ENCODE peak calls at places on chromosome 4, in six cellular contexts. B is BE2C; O is CD8-positive, alpha-beta T cell; E is fibroblast of lung; S is sigmoid colon; H is ovary. T is an unnamed sample. For H3K9me3 and H3K4me1, the result is how much of the 10 kb centered on the place peaks cover.

GRCh38 chr4:48780867-48781219 is 764 bp upstream of the FRYL start:
- DNase-seq in B (peak), O (peak), E (peak), S (peak), H (peak), T (no peak)

GRCh38 chr4:122300776-122301175 is 78.0 kb upstream of the ADAD1 start:
- DNase-seq in B (no peak), O (no peak), E (no peak), S (no peak), H (no peak), T (no peak)

GRCh38 chr4:82787342-82787741 is 11.3 kb downstream of the SCD5 start:
- DNase-seq in B (no peak), O (peak), E (peak), S (no peak), H (no peak), T (no peak)

GRCh38 chr4:35151816-35152572 is 1092.3 kb downstream of the ARAP2 start:
- DNase-seq in B (peak), O (no peak), E (no peak), S (no peak), H (no peak), T (no peak)

GRCh38 chr4:88320780-88321373 is 36.5 kb upstream of the PPM1K start:
- DNase-seq in B (no peak), O (peak), E (peak), S (no peak), H (no peak), T (no peak)

GRCh38 chr4:74039065-74039763 is 725 bp upstream of the CXCL3 start:
- DNase-seq in B (peak), O (no peak), E (peak), S (no peak), H (no peak), T (no peak)

GRCh38 chr4:70833701-70834100 is 6.0 kb downstream of the GRSF1 start:
- DNase-seq in B (no peak), O (no peak), E (peak), S (no peak), H (no peak), T (no peak)

GRCh38 chr4:82753238-82753637 is 45.4 kb downstream of the SCD5 start:
- DNase-seq in B (no peak), O (no peak), E (no peak), S (no peak), H (peak), T (peak)

GRCh38 chr4:157244348-157244747 is 23.8 kb downstream of the GRIA2 start:
- DNase-seq in B (no peak), O (no peak), E (no peak), S (no peak), H (no peak), T (no peak)

GRCh38 chr4:38106301-38106700 is 146.1 kb downstream of the PTTG2 start:
- DNase-seq in B (no peak), O (no peak), E (peak), S (no peak), H (no peak), T (no peak)

GRCh38 chr4:15799703-15800102 is 21.6 kb downstream of the CD38 start:
- DNase-seq in B (no peak), O (no peak), E (no peak), S (no peak), H (no peak), T (no peak)

GRCh38 chr4:73917081-73917501 is 47.9 kb downstream of the CXCL1 start:
- DNase-seq in B (no peak), O (no peak), E (peak), S (no peak), H (no peak), T (no peak)

GRCh38 chr4:121199742-121200561 is 35.8 kb upstream of the TNIP3 start:
- DNase-seq in B (no peak), O (no peak), E (no peak), S (no peak), H (no peak), T (no peak)

GRCh38 chr4:23890369-23891063 is 669 bp upstream of the PPARGC1A start:
- DNase-seq in B (no peak), O (no peak), E (no peak), S (no peak), H (no peak), T (no peak)

GRCh38 chr4:2798399-2799301 is 5.8 kb downstream of the SH3BP2 start:
- DNase-seq in B (peak), O (peak), E (no peak), S (peak), H (peak), T (peak)

GRCh38 chr4:41418444-41418843 is 119.5 kb upstream of the LIMCH1 start:
- DNase-seq in B (no peak), O (no peak), E (peak), S (peak), H (no peak), T (peak)

GRCh38 chr4:186934841-186935443 is 211.3 kb upstream of the FAT1 start:
- DNase-seq in B (no peak), O (no peak), E (no peak), S (no peak), H (no peak), T (no peak)

GRCh38 chr4:175033162-175033561 is 115.0 kb downstream of the ADAM29 start:
- DNase-seq in B (no peak), O (no peak), E (no peak), S (no peak), H (no peak), T (no peak)

GRCh38 chr4:122117743-122118142 is 34.4 kb upstream of the BLTP1 start:
- DNase-seq in B (no peak), O (no peak), E (peak), S (no peak), H (no peak), T (no peak)

GRCh38 chr4:123856689-123857545 is 460.3 kb downstream of the SPRY1 start:
- DNase-seq in B (no peak), O (no peak), E (peak), S (no peak), H (peak), T (no peak)

GRCh38 chr4:167000141-167000852 is 234.0 kb downstream of the SPOCK3 start:
- DNase-seq in B (no peak), O (no peak), E (peak), S (no peak), H (no peak), T (no peak)

GRCh38 chr4:126267689-126268088 is 952.9 kb downstream of the FAT4 start:
- DNase-seq in B (no peak), O (no peak), E (peak), S (no peak), H (no peak), T (no peak)

GRCh38 chr4:188121530-188121929 is 12.1 kb upstream of the TRIML2 start:
- DNase-seq in B (no peak), O (no peak), E (no peak), S (no peak), H (no peak), T (no peak)

GRCh38 chr4:23237771-23238170 is 545.0 kb downstream of the GBA3 start:
- DNase-seq in B (peak), O (no peak), E (no peak), S (no peak), H (no peak), T (peak)

GRCh38 chr4:2913168-2913567 is 50.0 kb downstream of the NOP14 start:
- DNase-seq in B (no peak), O (no peak), E (no peak), S (no peak), H (no peak), T (no peak)

GRCh38 chr4:179927473-179927872 is 2315.7 kb upstream of the TENM3 start:
- DNase-seq in B (no peak), O (no peak), E (no peak), S (no peak), H (no peak), T (no peak)

GRCh38 chr4:54941994-54942552 is 183.3 kb downstream of the KDR start:
- DNase-seq in B (no peak), O (peak), E (no peak), S (no peak), H (peak), T (peak)

GRCh38 chr4:99856166-99856565 is 38.1 kb downstream of the LAMTOR3 start:
- DNase-seq in B (no peak), O (no peak), E (peak), S (no peak), H (no peak), T (no peak)

GRCh38 chr4:74114234-74114633 is 15.2 kb upstream of the CXCL2 start:
- DNase-seq in B (no peak), O (no peak), E (peak), S (no peak), H (no peak), T (no peak)

GRCh38 chr4:142248946-142249345 is 597.2 kb downstream of the INPP4B start:
- DNase-seq in B (no peak), O (no peak), E (peak), S (no peak), H (no peak), T (no peak)

GRCh38 chr4:147828361-147828760 is 96.5 kb downstream of the ARHGAP10 start:
- DNase-seq in B (no peak), O (no peak), E (peak), S (no peak), H (no peak), T (no peak)

GRCh38 chr4:80831383-80832361 is 198.8 kb upstream of the BMP3 start:
- DNase-seq in B (no peak), O (no peak), E (peak), S (no peak), H (no peak), T (no peak)

GRCh38 chr4:155532373-155532772 is 134.3 kb upstream of the GUCY1A1 start:
- DNase-seq in B (no peak), O (no peak), E (no peak), S (no peak), H (no peak), T (no peak)

GRCh38 chr4:48047421-48047844 is 30.9 kb downstream of the NIPAL1 start:
- DNase-seq in B (no peak), O (peak), E (no peak), S (no peak), H (no peak), T (no peak)

GRCh38 chr4:103664676-103665075 is 55.1 kb downstream of the TACR3 start:
- DNase-seq in B (no peak), O (no peak), E (no peak), S (no peak), H (no peak), T (no peak)

GRCh38 chr4:109877400-109877799 is 29.5 kb downstream of the LRIT3 start:
- DNase-seq in B (no peak), O (no peak), E (no peak), S (no peak), H (no peak), T (no peak)

GRCh38 chr4:147865926-147866325 is 134.0 kb downstream of the ARHGAP10 start:
- DNase-seq in B (no peak), O (no peak), E (peak), S (no peak), H (no peak), T (no peak)

GRCh38 chr4:183255487-183255886 is 64.6 kb downstream of the CLDN22 start:
- DNase-seq in B (no peak), O (no peak), E (no peak), S (no peak), H (no peak), T (no peak)

GRCh38 chr4:138952405-138952804 is 63.2 kb upstream of the NOCT start:
- DNase-seq in B (no peak), O (no peak), E (peak), S (no peak), H (no peak), T (no peak)

GRCh38 chr4:106083065-106083464 is 187.8 kb downstream of the NPNT start:
- DNase-seq in B (no peak), O (no peak), E (no peak), S (no peak), H (no peak), T (no peak)
- H3K9me3 ChIP-seq in B (under half), O (under half), E (under half), S (under half), H (under half), T (under half)

GRCh38 chr4:184453402-184454160 is 20.8 kb downstream of the IRF2 start:
- DNase-seq in B (no peak), O (peak), E (peak), S (no peak), H (no peak), T (no peak)
- H3K4me1 ChIP-seq in B (under half), O (under half), E (under half), S (under half), H (under half), T (half or more)

GRCh38 chr4:181753189-181753588 is 490.0 kb upstream of the TENM3 start:
- DNase-seq in B (peak), O (no peak), E (no peak), S (no peak), H (no peak), T (no peak)

GRCh38 chr4:181757921-181758320 is 485.3 kb upstream of the TENM3 start:
- DNase-seq in B (no peak), O (no peak), E (no peak), S (no peak), H (no peak), T (no peak)

GRCh38 chr4:181756451-181756850 is 486.8 kb upstream of the TENM3 start:
- DNase-seq in B (no peak), O (no peak), E (no peak), S (no peak), H (no peak), T (no peak)

GRCh38 chr4:181752516-181752915 is 490.7 kb upstream of the TENM3 start:
- DNase-seq in B (no peak), O (no peak), E (no peak), S (no peak), H (no peak), T (no peak)
- H3K4me3 ChIP-seq in B (no peak), O (no peak), E (no peak), S (no peak), H (no peak), T (no peak)

GRCh38 chr4:26878729-26879415 is 18.2 kb downstream of the STIM2 start:
- DNase-seq in B (no peak), O (no peak), E (peak), S (no peak), H (no peak), T (no peak)
- H3K9me3 ChIP-seq in B (under half), O (under half), E (under half), S (under half), H (under half), T (under half)

DNA sequence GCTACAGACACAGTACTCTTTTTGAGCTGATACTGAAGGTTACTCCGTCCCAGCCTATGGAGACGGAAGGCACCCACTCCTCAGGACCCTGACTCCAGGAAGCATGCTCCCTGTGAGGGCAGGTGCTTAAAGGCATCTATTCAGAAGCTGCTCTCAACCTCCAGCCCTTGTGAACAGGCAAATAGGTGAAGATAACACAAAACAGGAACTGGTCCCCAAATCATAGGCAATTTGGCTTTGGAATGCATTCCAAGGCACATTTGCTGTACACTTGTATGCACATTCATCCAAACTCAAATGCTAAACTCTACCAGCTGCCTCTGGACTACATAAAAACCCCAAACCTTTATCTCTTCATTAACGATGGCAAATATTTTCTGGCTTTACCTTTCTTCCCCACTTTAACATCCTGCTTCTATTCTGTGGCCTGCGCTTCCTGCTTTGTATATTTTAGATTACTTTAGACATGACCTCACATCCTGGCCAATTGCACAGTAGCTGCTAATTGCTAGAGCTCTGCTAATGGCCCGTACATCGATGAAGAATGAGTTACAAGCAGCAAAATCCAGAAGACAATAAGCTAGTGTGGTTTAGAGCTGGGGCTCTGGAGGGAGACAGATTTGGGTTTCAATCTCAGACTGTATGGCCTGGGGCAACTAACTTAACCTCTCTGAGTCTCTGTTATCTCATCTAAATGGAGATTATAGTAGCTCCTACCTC is 3.2 kb downstream of the SEL1L3 start:
- DNase-seq in B (no peak), O (peak), E (peak), S (no peak), H (no peak), T (no peak)
- H3K4me1 ChIP-seq in B (under half), O (half or more), E (under half), S (under half), H (under half), T (under half)

GRCh38 chr4:184803884-184804283 is 21.9 kb downstream of the ACSL1 start:
- DNase-seq in B (no peak), O (no peak), E (no peak), S (no peak), H (no peak), T (no peak)
- H3K4me3 ChIP-seq in B (no peak), O (no peak), E (no peak), S (no peak), H (no peak), T (peak)

DNA sequence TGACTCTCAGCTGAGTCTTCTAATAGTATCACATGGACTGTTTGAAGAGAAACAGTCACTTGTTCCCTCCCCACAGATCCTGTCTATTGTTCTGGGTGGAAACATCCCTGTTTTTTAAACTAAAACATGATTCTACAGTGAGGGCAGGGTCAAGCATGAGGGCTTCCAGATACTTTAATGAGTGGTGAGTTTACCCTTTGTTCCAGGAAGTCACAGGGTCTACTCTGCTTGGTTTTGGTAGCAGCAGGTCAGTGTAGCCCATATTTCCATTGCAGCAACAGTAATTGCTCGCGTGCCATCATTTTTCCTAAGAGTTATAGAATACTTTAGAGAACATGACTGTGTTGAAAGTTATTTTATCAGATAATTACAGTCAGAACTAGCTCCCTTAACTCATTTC is 87.4 kb downstream of the ZNF732 start:
- DNase-seq in B (no peak), O (no peak), E (no peak), S (no peak), H (no peak), T (no peak)
- H3K9me3 ChIP-seq in B (under half), O (under half), E (under half), S (under half), H (under half), T (under half)

GRCh38 chr4:159144112-159144694 is 41.3 kb downstream of the RAPGEF2 start:
- DNase-seq in B (no peak), O (no peak), E (no peak), S (no peak), H (no peak), T (no peak)
- H3K4me1 ChIP-seq in B (under half), O (under half), E (under half), S (under half), H (under half), T (half or more)

GRCh38 chr4:150582881-150583286 is 933 bp downstream of the MAB21L2 start:
- DNase-seq in B (peak), O (no peak), E (peak), S (peak), H (no peak), T (peak)

GRCh38 chr4:150581206-150581605 is 745 bp upstream of the MAB21L2 start:
- DNase-seq in B (no peak), O (no peak), E (no peak), S (no peak), H (no peak), T (no peak)

GRCh38 chr4:150583287-150584197 is 1.6 kb downstream of the MAB21L2 start:
- DNase-seq in B (peak), O (no peak), E (peak), S (peak), H (no peak), T (peak)

GRCh38 chr4:150581611-150582010 is 340 bp upstream of the MAB21L2 start:
- DNase-seq in B (peak), O (no peak), E (peak), S (peak), H (no peak), T (no peak)

GRCh38 chr4:150582101-150582565 is at the start of gene MAB21L2:
- DNase-seq in B (peak), O (no peak), E (peak), S (peak), H (no peak), T (no peak)
- H3K4me3 ChIP-seq in B (peak), O (no peak), E (peak), S (peak), H (peak), T (peak)

DNA sequence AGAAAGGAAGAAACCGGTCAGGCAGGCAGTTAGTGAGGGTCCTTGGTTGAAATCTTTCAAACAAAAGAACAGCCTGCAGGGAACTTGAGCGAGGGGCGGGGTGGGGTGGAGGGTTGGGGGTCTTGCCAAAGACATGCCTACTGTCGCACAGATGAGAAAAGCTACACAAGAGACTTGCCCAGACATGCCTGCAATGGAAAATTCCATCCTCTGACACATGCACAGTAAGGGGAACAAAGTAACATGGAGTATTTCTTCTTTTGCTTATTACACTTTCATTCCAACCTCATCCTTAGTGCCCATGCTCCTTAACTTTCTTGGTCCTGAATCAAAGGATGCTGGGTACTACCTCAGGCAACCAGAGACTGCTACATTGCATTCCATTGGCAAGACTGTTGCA is 1491.2 kb downstream of the STIM2 start:
- DNase-seq in B (no peak), O (no peak), E (no peak), S (no peak), H (no peak), T (no peak)
- H3K9me3 ChIP-seq in B (under half), O (under half), E (under half), S (under half), H (under half), T (under half)

T was measured in psoas muscle.